ENCODE peak calls at places on chromosome 16, in six cellular contexts. I is mesendoderm, V is IMR-90, D is H9, A is H1, W is mesenchymal stem cell. F is an unnamed sample.

GRCh38 chr16:77897831-77898540 is 109.6 kb downstream of the VAT1L start:
- DNase-seq in I (no peak), V (peak; percentile 58), D (no peak), A (no peak), W (peak; percentile 65), F (no peak)

GRCh38 chr16:66701061-66701460 is 4.5 kb upstream of the CMTM4 start:
- DNase-seq in I (no peak), V (no peak), D (no peak), A (no peak), W (no peak), F (peak; percentile 81)

GRCh38 chr16:84652565-84652964 is 4.3 kb downstream of the KLHL36 start:
- DNase-seq in I (no peak), V (no peak), D (no peak), A (no peak), W (no peak), F (no peak)

GRCh38 chr16:964696-965395 is 5.9 kb downstream of the LMF1 start:
- DNase-seq in I (no peak), V (no peak), D (no peak), A (no peak), W (no peak), F (no peak)

GRCh38 chr16:50547340-50547865 is 793 bp upstream of the NKD1 start:
- DNase-seq in I (peak; percentile 89), V (no peak), D (peak; percentile 61), A (no peak), W (no peak), F (peak; percentile 12)

GRCh38 chr16:84055801-84056634 is 13.4 kb upstream of the SLC38A8 start:
- DNase-seq in I (peak; percentile 38), V (no peak), D (no peak), A (no peak), W (no peak), F (no peak)

GRCh38 chr16:67204076-67204475 is 5.1 kb downstream of the ELMO3 start:
- DNase-seq in I (no peak), V (no peak), D (no peak), A (no peak), W (no peak), F (no peak)

GRCh38 chr16:49658491-49658890 is 197.4 kb downstream of the ZNF423 start:
- DNase-seq in I (no peak), V (no peak), D (no peak), A (no peak), W (no peak), F (no peak)

GRCh38 chr16:87855852-87856715 is 13.2 kb downstream of the SLC7A5 start:
- DNase-seq in I (no peak), V (peak; percentile 56), D (no peak), A (no peak), W (peak; percentile 88), F (no peak)

GRCh38 chr16:11675561-11676511 is 7.6 kb downstream of the SNN start:
- DNase-seq in I (peak; percentile 66), V (peak; percentile 15), D (peak; percentile 49), A (no peak), W (no peak), F (peak; percentile 90)

GRCh38 chr16:84482951-84483881 is 21.2 kb downstream of the MEAK7 start:
- DNase-seq in I (no peak), V (no peak), D (no peak), A (no peak), W (no peak), F (no peak)

DNA sequence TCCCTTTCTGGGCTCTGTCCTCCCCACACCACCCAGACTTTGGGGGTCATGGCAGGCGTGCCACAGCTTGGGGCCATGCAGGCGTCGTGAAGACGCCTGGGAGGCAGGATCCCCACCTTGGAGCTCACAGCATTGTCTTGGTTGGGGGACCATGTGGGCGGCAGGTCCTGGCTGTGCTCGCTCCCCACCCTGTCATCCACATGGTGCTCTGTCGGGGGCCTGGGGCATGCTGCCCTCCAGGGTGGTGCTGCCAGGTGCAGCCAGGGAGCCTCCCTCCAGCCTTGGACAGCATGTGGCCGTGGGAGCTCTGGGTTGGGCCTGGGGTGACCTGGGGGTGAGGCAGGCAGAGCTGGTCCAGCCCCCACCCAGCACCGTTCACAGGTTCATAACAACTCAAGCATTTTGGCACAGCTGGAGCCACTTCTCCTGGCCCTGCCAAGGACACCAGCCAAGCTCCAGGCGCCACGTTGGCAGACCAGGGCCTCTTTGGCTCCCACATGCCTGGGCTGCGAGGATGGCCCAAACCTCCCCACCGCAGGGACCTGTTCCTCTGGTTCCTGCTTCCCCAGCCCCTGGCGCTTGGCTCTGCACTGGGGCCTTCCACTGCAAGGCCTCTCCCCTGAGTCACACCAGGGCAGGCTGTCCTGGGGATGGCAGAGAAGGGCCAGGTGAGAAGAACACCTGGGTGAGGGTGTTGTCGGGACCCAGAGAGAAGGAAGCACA is 15.1 kb upstream of the ATP6V0C start:
- DNase-seq in I (no peak), V (no peak), D (no peak), A (no peak), W (no peak), F (no peak)
- H3K4ac ChIP-seq in I (no peak overlapping the region), V (no peak overlapping the region), D (no peak overlapping the region), A (no peak overlapping the region), W (no peak overlapping the region), F (no peak overlapping the region)

DNA sequence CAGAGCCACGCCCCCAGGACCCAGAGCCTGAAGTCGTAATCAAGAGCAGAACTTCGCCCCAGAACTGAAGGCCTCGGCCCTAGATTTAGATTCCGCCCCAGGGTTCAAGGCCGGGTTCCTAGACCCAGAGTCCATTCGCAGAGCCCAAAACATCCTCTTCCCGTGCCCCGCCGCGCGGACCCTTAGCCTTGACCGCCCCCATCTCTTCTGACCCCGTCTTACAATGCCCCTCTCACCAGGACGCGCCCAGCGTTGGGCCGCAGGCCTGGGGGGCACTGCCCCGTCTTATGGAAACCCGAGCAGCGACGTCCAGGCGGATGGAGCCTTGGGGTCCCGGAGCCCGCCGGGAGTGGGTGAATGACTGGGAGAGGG is 5.0 kb downstream of the CD19 start:
- DNase-seq in I (no peak), V (no peak), D (no peak), A (no peak), W (no peak), F (no peak)
- H3K4ac ChIP-seq in I (no peak overlapping the region), V (no peak overlapping the region), D (no peak overlapping the region), A (no peak overlapping the region), W (no peak overlapping the region), F (no peak overlapping the region)

GRCh38 chr16:57903656-57904055 is 67.3 kb downstream of the CNGB1 start:
- DNase-seq in I (no peak), V (no peak), D (no peak), A (no peak), W (no peak), F (no peak)
- H3K4ac ChIP-seq in I (no peak overlapping the region), V (no peak overlapping the region), D (no peak overlapping the region), A (no peak overlapping the region), W (no peak overlapping the region), F (no peak overlapping the region)

DNA sequence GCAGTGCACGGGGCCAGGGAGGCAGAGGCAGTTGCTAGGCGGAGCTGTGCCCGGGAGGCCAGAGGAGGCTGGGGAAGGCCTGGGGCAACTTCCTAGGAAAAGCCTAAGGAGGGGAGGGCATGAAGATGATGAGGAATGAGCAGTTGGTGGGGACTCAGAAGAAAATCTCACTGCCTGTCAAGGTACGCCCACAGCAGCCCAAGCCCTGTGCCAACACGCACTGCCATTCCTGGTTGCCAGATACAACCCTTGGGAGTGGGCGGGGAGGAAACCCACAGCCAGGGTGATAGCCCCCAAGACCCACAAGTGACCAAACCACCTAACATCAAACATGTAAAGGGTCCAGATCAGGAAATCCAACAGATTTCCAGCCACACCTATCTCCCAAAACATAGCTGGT is 36.2 kb downstream of the SMPD3 start:
- DNase-seq in I (no peak), V (no peak), D (no peak), A (no peak), W (no peak), F (no peak)
- H3K4ac ChIP-seq in I (no peak overlapping the region), V (no peak overlapping the region), D (no peak overlapping the region), A (no peak overlapping the region), W (no peak overlapping the region), F (no peak overlapping the region)

GRCh38 chr16:3369073-3369472 is 13.4 kb downstream of the OR2C1 start:
- DNase-seq in I (no peak), V (no peak), D (no peak), A (no peak), W (no peak), F (no peak)
- H3K4ac ChIP-seq in I (no peak overlapping the region), V (no peak overlapping the region), D (no peak overlapping the region), A (no peak overlapping the region), W (no peak overlapping the region), F (no peak overlapping the region)

GRCh38 chr16:89688395-89688794 is 1.9 kb downstream of the CDK10 start:
- DNase-seq in I (no peak), V (no peak), D (no peak), A (no peak), W (no peak), F (no peak)

GRCh38 chr16:89685916-89686315 is 573 bp upstream of the CDK10 start:
- DNase-seq in I (no peak), V (no peak), D (no peak), A (no peak), W (no peak), F (no peak)

GRCh38 chr16:89689142-89689541 is 2.7 kb downstream of the CDK10 start:
- DNase-seq in I (no peak), V (no peak), D (no peak), A (no peak), W (no peak), F (no peak)

GRCh38 chr16:89686520-89687091 is at the start of gene CDK10:
- DNase-seq in I (peak; percentile 94), V (peak; percentile 76), D (peak; percentile 91), A (no peak), W (peak; percentile 88), F (peak; percentile 98)

DNA sequence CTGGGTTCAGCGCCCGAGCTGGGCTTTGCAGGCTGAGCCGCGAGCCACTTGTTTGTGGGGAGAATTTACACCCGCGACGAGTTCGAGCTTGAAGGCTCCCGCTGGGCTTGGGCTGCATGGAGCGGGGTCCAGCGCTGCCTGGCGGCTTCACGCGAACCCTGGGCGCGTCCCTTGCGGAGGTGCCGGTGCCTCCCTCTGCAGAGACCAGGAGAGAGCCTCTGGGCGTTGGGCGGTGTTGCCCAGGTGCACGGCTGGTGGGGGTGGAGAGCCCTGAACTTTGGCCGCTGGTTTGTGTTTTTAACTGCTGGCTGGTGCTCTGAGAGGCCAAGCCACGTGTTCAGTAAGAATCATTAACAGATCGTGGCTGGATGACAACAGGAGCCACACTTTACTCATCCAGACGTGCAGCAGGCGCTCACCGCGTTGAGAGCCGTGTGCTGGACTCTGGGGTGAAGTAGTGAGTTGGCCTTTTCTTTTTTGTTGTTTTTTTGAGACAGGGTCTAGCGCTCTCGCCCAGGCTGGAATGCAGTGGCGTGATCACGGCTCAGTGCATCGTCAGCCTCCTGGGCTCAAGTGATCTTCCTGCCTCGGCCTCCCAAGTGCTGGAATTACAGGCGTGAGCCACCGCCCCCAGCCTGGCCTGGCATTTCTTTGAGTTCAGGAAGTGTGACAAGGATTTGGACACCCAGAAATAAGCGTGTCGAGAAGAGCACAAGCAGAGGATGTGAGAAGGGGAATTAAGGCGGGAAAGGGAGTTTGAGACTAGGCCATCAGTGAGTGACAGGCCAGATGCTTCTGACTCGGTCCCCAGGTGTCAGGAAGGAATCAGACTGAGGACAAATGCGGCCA is 827 bp downstream of the CDK10 start:
- DNase-seq in I (peak; percentile 69), V (peak; percentile 52), D (no peak), A (no peak), W (peak; percentile 68), F (no peak)
- H3K4ac ChIP-seq in I (peak overlapping the region; percentile 66), V (peak overlapping the region; percentile 48), D (no peak overlapping the region), A (peak overlapping the region; percentile 46), W (peak overlapping the region; percentile 12), F (peak overlapping the region; percentile 93)